ENCODE peak calls at places on chromosomes 11 and 22, in four cellular contexts. One of them, this sample, is unnamed.

GRCh38 chr11:112087212-112087611 is 539 bp downstream of the SDHD start:
- DNase-seq in GM20000: no peak
- DNase-seq in stomach: no peak
- DNase-seq in adrenal gland: no peak
- DNase-seq in this sample: no peak

GRCh38 chr11:3155216-3155615 is 9.9 kb downstream of the OSBPL5 start:
- DNase-seq in GM20000: no peak
- DNase-seq in stomach: no peak
- DNase-seq in adrenal gland: no peak
- DNase-seq in this sample: no peak

GRCh38 chr11:64870176-64870892 is 8.1 kb downstream of the EHD1 start:
- DNase-seq in GM20000: no peak
- DNase-seq in stomach: no peak
- DNase-seq in adrenal gland: no peak
- DNase-seq in this sample: peak; percentile 49

GRCh38 chr11:78037056-78037455 is 14.0 kb upstream of the KCTD14 start:
- DNase-seq in GM20000: no peak
- DNase-seq in stomach: peak; percentile 89
- DNase-seq in adrenal gland: peak; percentile 43
- DNase-seq in this sample: no peak

GRCh38 chr11:115925568-115925904 is 421.3 kb upstream of the CADM1 start:
- DNase-seq in GM20000: no peak
- DNase-seq in stomach: no peak
- DNase-seq in adrenal gland: no peak
- DNase-seq in this sample: no peak

GRCh38 chr11:128476729-128477128 is 110.6 kb downstream of the ETS1 start:
- DNase-seq in GM20000: no peak
- DNase-seq in stomach: no peak
- DNase-seq in adrenal gland: peak; percentile 54
- DNase-seq in this sample: no peak

GRCh38 chr22:22558972-22559603 is at the start of gene PRAME:
- DNase-seq in GM20000: peak; percentile 88
- DNase-seq in stomach: peak; percentile 40
- DNase-seq in adrenal gland: peak; percentile 78
- DNase-seq in this sample: peak; percentile 91

GRCh38 chr11:40421187-40421586 is 1038.3 kb downstream of the LRRC4C start:
- DNase-seq in GM20000: no peak
- DNase-seq in stomach: no peak
- DNase-seq in adrenal gland: no peak
- DNase-seq in this sample: no peak

GRCh38 chr11:90630176-90630575 is 407.3 kb upstream of the CHORDC1 start:
- DNase-seq in GM20000: no peak
- DNase-seq in stomach: no peak
- DNase-seq in adrenal gland: no peak
- DNase-seq in this sample: no peak

GRCh38 chr22:21815958-21816357 is 51.5 kb downstream of the MAPK1 start:
- DNase-seq in GM20000: no peak
- DNase-seq in stomach: no peak
- DNase-seq in adrenal gland: no peak
- DNase-seq in this sample: no peak

GRCh38 chr22:18156878-18157713 is 7.1 kb downstream of the USP18 start:
- DNase-seq in GM20000: peak; percentile 61
- DNase-seq in stomach: peak; percentile 56
- DNase-seq in adrenal gland: peak; percentile 55
- DNase-seq in this sample: peak; percentile 65

GRCh38 chr11:61961570-61962212 is 5.7 kb downstream of the FTH1 start:
- DNase-seq in GM20000: no peak
- DNase-seq in stomach: peak; percentile 67
- DNase-seq in adrenal gland: peak; percentile 75
- DNase-seq in this sample: peak; percentile 7

GRCh38 chr11:457071-457760 is 7.1 kb downstream of the PTDSS2 start:
- DNase-seq in GM20000: no peak
- DNase-seq in stomach: no peak
- DNase-seq in adrenal gland: no peak
- DNase-seq in this sample: no peak

GRCh38 chr22:36368359-36368983 is 19.3 kb downstream of the MYH9 start:
- DNase-seq in GM20000: no peak
- DNase-seq in stomach: no peak
- DNase-seq in adrenal gland: no peak
- DNase-seq in this sample: no peak

GRCh38 chr11:62033191-62034044 is 66.0 kb upstream of the FTH1 start:
- DNase-seq in GM20000: no peak
- DNase-seq in stomach: no peak
- DNase-seq in adrenal gland: no peak
- DNase-seq in this sample: no peak

GRCh38 chr11:128521697-128522062 is 65.7 kb downstream of the ETS1 start:
- DNase-seq in GM20000: no peak
- DNase-seq in stomach: no peak
- DNase-seq in adrenal gland: no peak
- DNase-seq in this sample: peak; percentile 47

GRCh38 chr11:8683115-8683807 is 669 bp downstream of the RPL27A start:
- DNase-seq in GM20000: no peak
- DNase-seq in stomach: no peak
- DNase-seq in adrenal gland: peak; percentile 28
- DNase-seq in this sample: no peak

GRCh38 chr22:41229730-41230398 is 10.9 kb downstream of the CHADL start:
- DNase-seq in GM20000: no peak
- DNase-seq in stomach: no peak
- DNase-seq in adrenal gland: no peak
- DNase-seq in this sample: no peak

GRCh38 chr11:119065369-119065768 is 2.2 kb upstream of the VPS11 start:
- DNase-seq in GM20000: peak; percentile 64
- DNase-seq in stomach: no peak
- DNase-seq in adrenal gland: no peak
- DNase-seq in this sample: peak; percentile 58

GRCh38 chr11:104259121-104259610 is 95.2 kb upstream of the PDGFD start:
- DNase-seq in GM20000: no peak
- DNase-seq in stomach: no peak
- DNase-seq in adrenal gland: no peak
- DNase-seq in this sample: no peak

GRCh38 chr11:2178906-2179494 is 7.4 kb upstream of the TH start:
- DNase-seq in GM20000: no peak
- DNase-seq in stomach: no peak
- DNase-seq in adrenal gland: no peak
- DNase-seq in this sample: no peak

GRCh38 chr11:1863352-1864215 is 10.7 kb downstream of the LSP1 start:
- DNase-seq in GM20000: no peak
- DNase-seq in stomach: peak; percentile 75
- DNase-seq in adrenal gland: peak; percentile 97
- DNase-seq in this sample: no peak

GRCh38 chr22:39699631-39700348 is 129.2 kb downstream of the CACNA1I start:
- DNase-seq in GM20000: no peak
- DNase-seq in stomach: peak; percentile 27
- DNase-seq in adrenal gland: no peak
- DNase-seq in this sample: no peak

GRCh38 chr11:107819361-107820014 is 39.1 kb downstream of the SLC35F2 start:
- DNase-seq in GM20000: no peak
- DNase-seq in stomach: no peak
- DNase-seq in adrenal gland: no peak
- DNase-seq in this sample: no peak

GRCh38 chr11:125465254-125465653 is 30.8 kb downstream of the FEZ1 start:
- DNase-seq in GM20000: no peak
- DNase-seq in stomach: no peak
- DNase-seq in adrenal gland: no peak
- DNase-seq in this sample: no peak

GRCh38 chr11:8035225-8035846 is 45.7 kb upstream of the TUB start:
- DNase-seq in GM20000: no peak
- DNase-seq in stomach: no peak
- DNase-seq in adrenal gland: no peak
- DNase-seq in this sample: no peak

GRCh38 chr11:69552951-69553350 is 71.5 kb downstream of the LINC01488 start:
- DNase-seq in GM20000: no peak
- DNase-seq in stomach: no peak
- DNase-seq in adrenal gland: no peak
- DNase-seq in this sample: no peak

GRCh38 chr11:76266701-76267100 is 60.4 kb upstream of the WNT11 start:
- DNase-seq in GM20000: no peak
- DNase-seq in stomach: no peak
- DNase-seq in adrenal gland: peak; percentile 53
- DNase-seq in this sample: no peak

GRCh38 chr22:29040385-29041275 is 21.0 kb downstream of the C22orf31 start:
- DNase-seq in GM20000: peak; percentile 79
- DNase-seq in stomach: peak; percentile 74
- DNase-seq in adrenal gland: peak; percentile 75
- DNase-seq in this sample: peak; percentile 73

GRCh38 chr11:11620251-11620965 is 1.4 kb downstream of the GALNT18 start:
- DNase-seq in GM20000: peak; percentile 40
- DNase-seq in stomach: peak; percentile 40
- DNase-seq in adrenal gland: peak; percentile 26
- DNase-seq in this sample: peak; percentile 57

GRCh38 chr11:11621881-11622706 is at the start of gene GALNT18:
- DNase-seq in GM20000: peak; percentile 99
- DNase-seq in stomach: peak; percentile 93
- DNase-seq in adrenal gland: peak; percentile 92
- DNase-seq in this sample: peak; percentile 99

GRCh38 chr11:11622772-11623531 is 1.1 kb upstream of the GALNT18 start:
- DNase-seq in GM20000: no peak
- DNase-seq in stomach: no peak
- DNase-seq in adrenal gland: no peak
- DNase-seq in this sample: no peak

GRCh38 chr11:11620966-11621880 is 582 bp downstream of the GALNT18 start:
- DNase-seq in GM20000: peak; percentile 49
- DNase-seq in stomach: peak; percentile 33
- DNase-seq in adrenal gland: peak; percentile 20
- DNase-seq in this sample: peak; percentile 60

GRCh38 chr11:11618973-11619435 is 2.8 kb downstream of the GALNT18 start:
- DNase-seq in GM20000: no peak
- DNase-seq in stomach: no peak
- DNase-seq in adrenal gland: no peak
- DNase-seq in this sample: no peak
- TF ChIP-seq CTCF in GM20000: no peak
- TF ChIP-seq CTCF in stomach: no peak
- TF ChIP-seq CTCF in adrenal gland: no peak
- TF ChIP-seq CTCF in this sample: no peak

DNA sequence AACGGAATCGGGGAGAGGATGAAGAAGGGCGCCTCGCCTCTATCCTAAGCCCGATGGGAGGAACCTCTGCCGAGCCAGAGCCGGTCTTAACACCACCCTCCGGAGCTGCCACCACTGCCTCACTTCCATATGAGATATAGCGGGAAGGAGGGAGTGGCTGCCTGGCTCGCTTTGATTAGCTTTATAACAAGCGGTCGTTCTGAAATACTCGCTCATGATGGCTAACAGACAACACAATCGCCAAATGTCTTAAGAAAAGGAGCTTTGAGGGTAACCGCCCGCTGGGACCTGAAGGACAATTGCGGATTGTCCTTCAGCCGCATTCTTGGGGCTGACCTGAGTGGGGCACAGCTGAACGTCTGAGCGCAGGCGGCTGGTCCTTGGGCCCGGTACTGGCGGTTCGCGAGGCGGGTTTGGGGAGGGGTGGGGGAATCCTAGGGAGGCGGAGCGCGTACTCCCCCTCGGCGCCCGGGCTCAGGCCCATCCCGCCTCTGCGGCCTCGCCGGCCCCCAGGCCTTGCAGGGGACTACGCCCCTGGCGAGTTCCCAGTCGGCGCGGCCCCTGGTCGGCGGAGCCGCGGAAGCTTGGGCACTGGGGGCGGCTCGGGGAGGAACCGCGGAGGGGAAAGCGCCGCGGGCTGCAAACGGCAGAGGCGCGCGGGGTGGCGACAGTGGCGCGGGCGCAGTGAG is at the start of gene PLAAT5:
- DNase-seq in GM20000: no peak
- DNase-seq in stomach: no peak
- DNase-seq in adrenal gland: no peak
- DNase-seq in this sample: peak; percentile 24
- TF ChIP-seq CTCF in GM20000: no peak
- TF ChIP-seq CTCF in stomach: no peak
- TF ChIP-seq CTCF in adrenal gland: no peak
- TF ChIP-seq CTCF in this sample: no peak

GRCh38 chr11:19393119-19393518 is 152.4 kb upstream of the E2F8 start:
- DNase-seq in GM20000: no peak
- DNase-seq in stomach: no peak
- DNase-seq in adrenal gland: no peak
- DNase-seq in this sample: no peak

GRCh38 chr11:19395050-19395449 is 154.3 kb upstream of the E2F8 start:
- DNase-seq in GM20000: no peak
- DNase-seq in stomach: no peak
- DNase-seq in adrenal gland: no peak
- DNase-seq in this sample: no peak

GRCh38 chr11:19394525-19395016 is 153.8 kb upstream of the E2F8 start:
- DNase-seq in GM20000: peak; percentile 30
- DNase-seq in stomach: no peak
- DNase-seq in adrenal gland: no peak
- DNase-seq in this sample: peak; percentile 22

GRCh38 chr11:19392321-19392720 is 151.6 kb upstream of the E2F8 start:
- DNase-seq in GM20000: no peak
- DNase-seq in stomach: no peak
- DNase-seq in adrenal gland: no peak
- DNase-seq in this sample: no peak

GRCh38 chr11:19393941-19394340 is 153.2 kb upstream of the E2F8 start:
- DNase-seq in GM20000: no peak
- DNase-seq in stomach: no peak
- DNase-seq in adrenal gland: no peak
- DNase-seq in this sample: no peak
- TF ChIP-seq CTCF in GM20000: no peak
- TF ChIP-seq CTCF in stomach: no peak
- TF ChIP-seq CTCF in adrenal gland: no peak
- TF ChIP-seq CTCF in this sample: no peak

GRCh38 chr11:12573707-12574106 is 100.5 kb upstream of the TEAD1 start:
- DNase-seq in GM20000: no peak
- DNase-seq in stomach: no peak
- DNase-seq in adrenal gland: no peak
- DNase-seq in this sample: no peak

GRCh38 chr11:12581923-12582322 is 92.3 kb upstream of the TEAD1 start:
- DNase-seq in GM20000: no peak
- DNase-seq in stomach: no peak
- DNase-seq in adrenal gland: no peak
- DNase-seq in this sample: no peak

DNA sequence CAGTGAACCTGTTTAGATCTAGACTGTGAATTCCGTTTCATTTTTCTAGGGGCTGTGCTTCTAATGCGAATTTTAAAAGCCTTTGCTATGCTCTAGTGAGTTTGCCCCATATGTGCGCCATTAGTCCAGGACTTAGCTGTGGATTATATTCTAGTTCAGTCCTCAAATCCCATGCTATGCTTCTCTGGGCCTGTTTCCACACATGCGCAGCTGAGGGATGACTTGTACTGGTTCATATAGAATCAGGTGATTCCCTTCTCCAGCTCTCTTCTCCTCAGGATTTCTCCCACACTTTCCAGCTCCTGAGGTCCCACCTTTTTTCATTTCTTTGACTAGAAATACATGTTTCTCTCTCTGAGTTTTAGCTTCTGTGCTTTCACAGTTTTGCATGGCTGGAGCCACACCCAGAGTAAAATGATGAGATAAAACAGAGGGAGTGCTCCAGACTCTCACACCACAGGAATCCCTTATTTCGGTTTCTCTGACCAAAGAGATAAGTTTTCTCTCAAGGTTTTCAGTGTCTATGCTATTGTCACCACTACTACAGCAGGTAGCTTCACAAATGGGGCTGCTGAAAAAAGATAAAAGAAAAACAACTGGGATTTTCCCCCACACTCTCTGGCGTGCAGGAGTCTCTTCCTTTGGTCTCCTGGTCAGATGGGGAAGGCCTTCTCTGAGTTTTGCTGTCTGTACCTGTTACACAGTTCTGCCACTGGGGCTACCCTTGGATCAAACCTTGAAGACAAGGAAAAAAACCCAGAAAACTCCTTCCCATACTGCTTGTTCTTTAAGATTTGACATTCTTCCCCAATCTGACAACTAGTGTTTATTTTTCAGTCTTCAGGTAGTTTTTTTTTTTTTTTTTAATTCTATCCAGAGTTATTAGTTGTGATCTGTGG is 96.2 kb upstream of the TEAD1 start:
- DNase-seq in GM20000: no peak
- DNase-seq in stomach: no peak
- DNase-seq in adrenal gland: no peak
- DNase-seq in this sample: no peak
- TF ChIP-seq CTCF in GM20000: no peak
- TF ChIP-seq CTCF in stomach: no peak
- TF ChIP-seq CTCF in adrenal gland: no peak
- TF ChIP-seq CTCF in this sample: no peak